ENCODE peak calls at places on chromosomes 1 and 21, in six cellular contexts. One of them, this sample, is unnamed.

GRCh38 chr1:92210701-92211100 is 7.0 kb upstream of the C1orf146 start:
- DNase-seq in heart left ventricle: no peak
- DNase-seq in stomach: no peak
- DNase-seq in IMR-90: peak; percentile 64
- DNase-seq in sigmoid colon: no peak
- DNase-seq in uterus: no peak
- DNase-seq in this sample: no peak

GRCh38 chr1:158049867-158050266 is 56.4 kb downstream of the KIRREL1 start:
- DNase-seq in heart left ventricle: no peak
- DNase-seq in stomach: no peak
- DNase-seq in IMR-90: peak; percentile 65
- DNase-seq in sigmoid colon: no peak
- DNase-seq in uterus: no peak
- DNase-seq in this sample: no peak

GRCh38 chr1:63049135-63049534 is 265.2 kb downstream of the ATG4C start:
- DNase-seq in heart left ventricle: no peak
- DNase-seq in stomach: no peak
- DNase-seq in IMR-90: no peak
- DNase-seq in sigmoid colon: no peak
- DNase-seq in uterus: no peak
- DNase-seq in this sample: no peak

GRCh38 chr1:231919269-231919886 is 292.8 kb downstream of the DISC1 start:
- DNase-seq in heart left ventricle: no peak
- DNase-seq in stomach: no peak
- DNase-seq in IMR-90: no peak
- DNase-seq in sigmoid colon: no peak
- DNase-seq in uterus: no peak
- DNase-seq in this sample: no peak

GRCh38 chr1:243821177-243821680 is 28.8 kb downstream of the AKT3 start:
- DNase-seq in heart left ventricle: no peak
- DNase-seq in stomach: no peak
- DNase-seq in IMR-90: no peak
- DNase-seq in sigmoid colon: no peak
- DNase-seq in uterus: no peak
- DNase-seq in this sample: no peak

GRCh38 chr21:42154237-42155044 is 64.5 kb upstream of the ABCG1 start:
- DNase-seq in heart left ventricle: no peak
- DNase-seq in stomach: no peak
- DNase-seq in IMR-90: no peak
- DNase-seq in sigmoid colon: no peak
- DNase-seq in uterus: no peak
- DNase-seq in this sample: no peak

GRCh38 chr1:49234988-49235387 is 458.3 kb upstream of the BEND5 start:
- DNase-seq in heart left ventricle: no peak
- DNase-seq in stomach: no peak
- DNase-seq in IMR-90: no peak
- DNase-seq in sigmoid colon: no peak
- DNase-seq in uterus: no peak
- DNase-seq in this sample: no peak

GRCh38 chr1:202214089-202214843 is 20.7 kb downstream of the LGR6 start:
- DNase-seq in heart left ventricle: no peak
- DNase-seq in stomach: no peak
- DNase-seq in IMR-90: no peak
- DNase-seq in sigmoid colon: no peak
- DNase-seq in uterus: no peak
- DNase-seq in this sample: no peak

GRCh38 chr1:32716312-32717126 is 13.9 kb upstream of the SYNC start:
- DNase-seq in heart left ventricle: peak; percentile 69
- DNase-seq in stomach: peak; percentile 98
- DNase-seq in IMR-90: no peak
- DNase-seq in sigmoid colon: no peak
- DNase-seq in uterus: no peak
- DNase-seq in this sample: no peak

GRCh38 chr1:223401873-223402789 is 8.9 kb downstream of the CCDC185 start:
- DNase-seq in heart left ventricle: no peak
- DNase-seq in stomach: no peak
- DNase-seq in IMR-90: peak; percentile 86
- DNase-seq in sigmoid colon: no peak
- DNase-seq in uterus: no peak
- DNase-seq in this sample: no peak

GRCh38 chr1:228162286-228163003 is 3.2 kb upstream of the IBA57 start:
- DNase-seq in heart left ventricle: peak; percentile 79
- DNase-seq in stomach: peak; percentile 37
- DNase-seq in IMR-90: no peak
- DNase-seq in sigmoid colon: no peak
- DNase-seq in uterus: peak; percentile 72
- DNase-seq in this sample: no peak

GRCh38 chr1:228160201-228160761 is 5.3 kb upstream of the IBA57 start:
- DNase-seq in heart left ventricle: peak; percentile 22
- DNase-seq in stomach: no peak
- DNase-seq in IMR-90: no peak
- DNase-seq in sigmoid colon: no peak
- DNase-seq in uterus: no peak
- DNase-seq in this sample: no peak

GRCh38 chr1:228163004-228163753 is 2.4 kb upstream of the IBA57 start:
- DNase-seq in heart left ventricle: peak; percentile 85
- DNase-seq in stomach: peak; percentile 43
- DNase-seq in IMR-90: no peak
- DNase-seq in sigmoid colon: no peak
- DNase-seq in uterus: peak; percentile 88
- DNase-seq in this sample: no peak

GRCh38 chr1:228161381-228161780 is 4.2 kb upstream of the IBA57 start:
- DNase-seq in heart left ventricle: no peak
- DNase-seq in stomach: no peak
- DNase-seq in IMR-90: no peak
- DNase-seq in sigmoid colon: no peak
- DNase-seq in uterus: no peak
- DNase-seq in this sample: no peak

GRCh38 chr1:228161866-228162265 is 3.7 kb upstream of the IBA57 start:
- DNase-seq in heart left ventricle: no peak
- DNase-seq in stomach: no peak
- DNase-seq in IMR-90: no peak
- DNase-seq in sigmoid colon: no peak
- DNase-seq in uterus: no peak
- DNase-seq in this sample: no peak
- H3K27ac ChIP-seq in heart left ventricle: peak overlapping the region; percentile 100
- H3K27ac ChIP-seq in stomach: peak overlapping the region; percentile 100
- H3K27ac ChIP-seq in IMR-90: no peak overlapping the region
- H3K27ac ChIP-seq in sigmoid colon: no peak overlapping the region
- H3K27ac ChIP-seq in uterus: peak overlapping the region; percentile 99
- H3K27ac ChIP-seq in this sample: peak overlapping the region; percentile 78

DNA sequence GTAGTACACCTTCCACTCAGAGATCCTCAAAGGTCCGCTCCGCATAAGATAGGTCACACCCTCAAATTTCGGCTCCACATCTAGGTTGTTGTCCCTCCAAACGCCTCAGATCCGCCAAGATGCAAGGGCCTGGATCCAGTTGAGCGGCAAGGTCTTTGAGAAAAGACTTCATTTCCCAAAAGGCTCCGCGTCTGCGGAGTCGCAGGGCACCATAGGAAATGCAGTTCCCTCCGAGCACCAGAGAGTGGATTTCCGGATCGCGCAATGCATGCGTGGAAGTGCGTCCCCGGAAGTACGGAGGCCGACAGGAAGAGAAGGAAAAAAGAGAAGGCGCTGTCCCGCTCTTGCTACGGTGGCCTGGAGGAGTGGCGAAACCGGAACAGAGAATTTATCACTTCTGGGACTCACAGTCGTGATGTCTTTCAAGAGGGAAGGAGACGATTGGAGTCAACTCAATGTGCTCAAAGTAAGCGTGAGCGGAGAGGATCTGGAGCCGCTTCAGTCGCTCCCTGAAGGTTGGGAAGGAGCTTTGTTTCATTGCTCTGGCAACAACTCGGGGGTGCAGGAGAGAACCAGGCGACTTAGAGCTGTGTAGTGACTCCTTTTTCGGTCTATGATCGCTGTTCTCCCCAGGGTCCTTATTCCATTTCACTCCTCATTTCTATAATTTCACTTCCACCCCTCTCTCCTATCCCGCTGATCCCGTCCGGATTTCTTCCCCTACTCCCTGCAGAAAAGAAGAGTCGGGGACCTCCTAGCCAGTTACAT is at the start of the genes LYSMD1 and SCNM1:
- DNase-seq in heart left ventricle: peak; percentile 98
- DNase-seq in stomach: peak; percentile 98
- DNase-seq in IMR-90: peak; percentile 99
- DNase-seq in sigmoid colon: peak; percentile 99
- DNase-seq in uterus: peak; percentile 98
- DNase-seq in this sample: peak; percentile 93
- TF ChIP-seq POLR2A in heart left ventricle: peak; percentile 34
- TF ChIP-seq POLR2A in stomach: no peak
- TF ChIP-seq POLR2A in IMR-90: peak; percentile 87
- TF ChIP-seq POLR2A in sigmoid colon: peak; percentile 30
- TF ChIP-seq POLR2A in uterus: peak; percentile 44
- TF ChIP-seq POLR2A in this sample: no peak

DNA sequence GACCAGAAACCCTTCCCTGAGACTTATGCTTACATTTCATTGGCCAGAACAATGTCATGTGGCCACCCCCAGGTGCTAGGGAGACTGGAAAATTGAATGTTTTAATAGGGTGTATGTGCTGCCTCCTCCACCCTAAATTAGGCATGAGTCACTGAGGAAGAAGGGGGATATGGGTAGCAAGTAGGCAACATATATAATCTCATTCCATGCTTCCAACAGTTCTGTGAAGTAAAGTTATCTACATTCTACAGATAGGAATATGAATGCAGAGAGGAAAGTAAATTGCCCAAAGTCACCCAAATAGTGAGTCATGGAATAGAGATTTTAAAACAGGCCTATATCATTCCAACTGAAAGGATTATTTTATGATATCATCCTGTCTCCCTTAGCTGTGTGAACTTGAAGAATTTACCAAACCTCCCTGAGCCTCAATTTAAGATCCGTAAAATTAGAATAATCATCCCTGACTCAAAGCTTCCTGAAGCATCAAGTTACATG is 168.6 kb upstream of the FGGY start:
- DNase-seq in heart left ventricle: no peak
- DNase-seq in stomach: no peak
- DNase-seq in IMR-90: peak; percentile 66
- DNase-seq in sigmoid colon: no peak
- DNase-seq in uterus: no peak
- DNase-seq in this sample: no peak
- H3K27ac ChIP-seq in heart left ventricle: no peak overlapping the region
- H3K27ac ChIP-seq in stomach: no peak overlapping the region
- H3K27ac ChIP-seq in IMR-90: no peak overlapping the region
- H3K27ac ChIP-seq in sigmoid colon: no peak overlapping the region
- H3K27ac ChIP-seq in uterus: no peak overlapping the region
- H3K27ac ChIP-seq in this sample: no peak overlapping the region

DNA sequence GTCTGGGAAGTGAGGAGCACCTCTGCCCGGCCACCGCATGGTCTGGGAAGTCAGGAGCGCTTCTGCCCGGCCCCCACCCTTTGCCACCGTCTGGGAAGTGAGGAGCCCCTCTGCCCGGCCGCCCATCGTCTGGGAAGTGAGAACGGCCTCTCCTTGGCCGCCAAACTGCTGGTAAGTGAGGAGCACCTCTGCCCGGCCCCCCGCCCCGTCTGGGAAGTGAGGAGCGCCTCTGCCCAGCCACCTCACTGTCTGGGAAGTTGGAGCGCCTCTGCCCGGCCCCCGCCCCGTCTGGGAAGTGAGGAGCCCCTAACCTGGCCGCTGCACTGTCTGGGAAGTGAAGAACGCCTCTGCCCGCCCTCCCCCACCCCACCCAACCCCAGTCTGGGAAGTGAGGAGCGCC is 22.6 kb downstream of the KCNH1 start:
- DNase-seq in heart left ventricle: no peak
- DNase-seq in stomach: no peak
- DNase-seq in IMR-90: no peak
- DNase-seq in sigmoid colon: no peak
- DNase-seq in uterus: no peak
- DNase-seq in this sample: no peak
- TF ChIP-seq POLR2A in heart left ventricle: no peak
- TF ChIP-seq POLR2A in stomach: no peak
- TF ChIP-seq POLR2A in IMR-90: no peak
- TF ChIP-seq POLR2A in sigmoid colon: no peak
- TF ChIP-seq POLR2A in uterus: no peak
- TF ChIP-seq POLR2A in this sample: no peak